ENCODE peak calls at places on chromosomes 7 and 10, in five cellular contexts. G is aorta, Q is substantia nigra, F is head of caudate nucleus, U is T47D. R is an unnamed sample.

GRCh38 chr7:23016345-23017253 is 2.7 kb upstream of the HYCC1 start:
- DNase-seq in G (no peak), Q (no peak), F (no peak), U (no peak), R (no peak)

GRCh38 chr7:140005754-140006503 is 56.8 kb downstream of the PARP12 start:
- DNase-seq in G (no peak), Q (no peak), F (no peak), U (no peak), R (no peak)

GRCh38 chr7:147941316-147941715 is 649.2 kb upstream of the C7orf33 start:
- DNase-seq in G (no peak), Q (no peak), F (no peak), U (no peak), R (no peak)

GRCh38 chr10:23073527-23073926 is 21.9 kb upstream of the MSRB2 start:
- DNase-seq in G (no peak), Q (no peak), F (no peak), U (no peak), R (no peak)

GRCh38 chr7:1850976-1851571 is 181.0 kb downstream of the ELFN1 start:
- DNase-seq in G (peak; percentile 28), Q (no peak), F (no peak), U (no peak), R (no peak)

GRCh38 chr7:111018960-111019835 is 71.7 kb upstream of the LRRN3 start:
- DNase-seq in G (no peak), Q (no peak), F (no peak), U (peak; percentile 9), R (no peak)

GRCh38 chr7:3482147-3482921 is 181.3 kb downstream of the SDK1 start:
- DNase-seq in G (no peak), Q (no peak), F (no peak), U (peak; percentile 11), R (no peak)

GRCh38 chr7:21566094-21566493 is 23.3 kb downstream of the DNAH11 start:
- DNase-seq in G (no peak), Q (no peak), F (no peak), U (no peak), R (no peak)

GRCh38 chr10:98340946-98341345 is 73.0 kb upstream of the LOXL4 start:
- DNase-seq in G (no peak), Q (no peak), F (no peak), U (no peak), R (no peak)

GRCh38 chr7:37275086-37275485 is 173.6 kb downstream of the ELMO1 start:
- DNase-seq in G (no peak), Q (no peak), F (no peak), U (no peak), R (no peak)

GRCh38 chr7:83439021-83439420 is 209.9 kb downstream of the SEMA3E start:
- DNase-seq in G (no peak), Q (no peak), F (no peak), U (no peak), R (no peak)

GRCh38 chr7:135238112-135238744 is 4.6 kb downstream of the STRA8 start:
- DNase-seq in G (no peak), Q (no peak), F (no peak), U (no peak), R (no peak)

GRCh38 chr10:92916433-92916832 is 68.1 kb downstream of the EXOC6 start:
- DNase-seq in G (no peak), Q (no peak), F (no peak), U (no peak), R (no peak)

GRCh38 chr10:17910144-17910789 is 41.5 kb upstream of the SLC39A12 start:
- DNase-seq in G (no peak), Q (no peak), F (peak; percentile 29), U (peak; percentile 46), R (no peak)

GRCh38 chr10:105549731-105550130 is 908.6 kb downstream of the SORCS3 start:
- DNase-seq in G (no peak), Q (no peak), F (no peak), U (no peak), R (no peak)

GRCh38 chr10:35005868-35006267 is 84.3 kb downstream of the CUL2 start:
- DNase-seq in G (no peak), Q (no peak), F (no peak), U (no peak), R (peak; percentile 96)

GRCh38 chr7:43391518-43391917 is 191.4 kb upstream of the STK17A start:
- DNase-seq in G (no peak), Q (no peak), F (no peak), U (no peak), R (no peak)

GRCh38 chr7:121558288-121558687 is 162.2 kb upstream of the FAM3C start:
- DNase-seq in G (no peak), Q (no peak), F (no peak), U (no peak), R (no peak)

GRCh38 chr10:112535432-112536038 is 88.5 kb downstream of the VTI1A start:
- DNase-seq in G (no peak), Q (no peak), F (no peak), U (no peak), R (no peak)

GRCh38 chr10:80452688-80453391 is 1.3 kb upstream of the TSPAN14 start:
- DNase-seq in G (no peak), Q (no peak), F (no peak), U (no peak), R (no peak)

GRCh38 chr10:128180843-128181242 is 54.6 kb upstream of the MKI67 start:
- DNase-seq in G (no peak), Q (no peak), F (no peak), U (no peak), R (no peak)

R was measured in HS-5.